ENCODE peak calls at places on chromosomes 5 and 9, in eight cellular contexts. V is GM12891; M is fibroblast of pulmonary artery; N is astrocyte of the cerebellum; J is stimulated activated CD4-positive, alpha-beta T cell treated with anti-CD3 and anti-CD28 coated beads, Interleukin-2, amount 100 ng/mL, for 24 hours; C is NCI-H2107; L is Peyer's patch; X is activated T-helper 1 cell treated with anti-CD3 and anti-CD28 coated beads, Interleukin-12 subunit alpha, Interleukin-12 subunit beta, Interleukin-2, Interleukin-4 antibody, amounts not matched to agents 30 ng/mL and 10 ng/mL and 1 ng/mL, durations not matched to agents 14 hours and 24 hours and 36 hours. T is an unnamed sample.
A peak's percentile ranks its signal among the peaks of the same experiment; 100 is the strongest.

GRCh38 chr9:131012396-131012917 is 3.5 kb downstream of the LAMC3 start:
- DNase-seq in L (no peak), V (no peak), N (no peak), X (no peak), C (no peak), J (no peak), M (no peak), T (no peak)

GRCh38 chr9:94818196-94818541 is 91.7 kb downstream of the AOPEP start:
- DNase-seq in J (no peak), X (no peak), L (no peak), V (no peak), M (no peak), C (no peak), N (no peak), T (no peak)

GRCh38 chr9:112332977-112333638 is at the start of gene PTBP3:
- DNase-seq in J (peak; percentile 81), N (no peak), C (peak; percentile 43), L (peak; percentile 92), X (peak; percentile 78), V (peak; percentile 46), M (peak; percentile 68), T (no peak)

GRCh38 chr5:171599396-171599795 is 179.9 kb downstream of the FGF18 start:
- DNase-seq in C (no peak), L (no peak), J (no peak), V (no peak), N (no peak), X (no peak), M (no peak), T (no peak)

GRCh38 chr9:17470449-17470848 is 108.4 kb upstream of the SH3GL2 start:
- DNase-seq in M (no peak), N (no peak), X (no peak), J (no peak), C (no peak), V (no peak), L (no peak), T (no peak)

GRCh38 chr5:147403659-147404640 is 105.9 kb downstream of the DPYSL3 start:
- DNase-seq in C (no peak), V (peak; percentile 10), X (no peak), M (peak; percentile 99), L (no peak), J (no peak), N (peak; percentile 94), T (no peak)

GRCh38 chr5:55303238-55303690 is 4.2 kb downstream of the DHX29 start:
- DNase-seq in N (peak; percentile 85), M (peak; percentile 76), X (no peak), J (no peak), V (no peak), C (no peak), L (no peak), T (no peak)

GRCh38 chr5:144189800-144190429 is 19.2 kb downstream of the KCTD16 start:
- DNase-seq in J (peak; percentile 59), V (no peak), M (peak; percentile 95), X (peak; percentile 81), L (peak; percentile 59), N (no peak), C (no peak), T (no peak)

GRCh38 chr5:143938230-143938629 is 126.3 kb downstream of the HMHB1 start:
- DNase-seq in V (no peak), N (no peak), M (no peak), J (no peak), L (no peak), C (no peak), X (no peak), T (no peak)

GRCh38 chr5:40683351-40683750 is 3.6 kb downstream of the PTGER4 start:
- DNase-seq in V (no peak), M (no peak), N (no peak), L (no peak), J (no peak), C (no peak), X (no peak), T (no peak)

GRCh38 chr5:36198281-36198680 is 43.4 kb downstream of the NADK2 start:
- DNase-seq in C (no peak), V (no peak), N (no peak), J (no peak), L (no peak), M (peak; percentile 60), X (no peak), T (no peak)

T was measured in hypothalamus.